ENCODE peak calls at places on chromosome 3, in five cellular contexts. One of them, this sample, is unnamed.

GRCh38 chr3:41188291-41188690 is 11.0 kb upstream of the CTNNB1 start:
- DNase-seq in stimulated activated CD8-positive, alpha-beta memory T cell treated with anti-CD3 and anti-CD28 coated beads, Interleukin-4, amount 100 ng/mL, for 1 hour: no peak
- DNase-seq in HS-5: no peak
- DNase-seq in vagina: no peak
- DNase-seq in germinal center: no peak
- DNase-seq in this sample: peak

GRCh38 chr3:120622870-120623718 is 27.0 kb downstream of the NDUFB4 start:
- DNase-seq in vagina: no peak
- DNase-seq in HS-5: peak
- DNase-seq in germinal center: no peak
- DNase-seq in stimulated activated CD8-positive, alpha-beta memory T cell treated with anti-CD3 and anti-CD28 coated beads, Interleukin-4, amount 100 ng/mL, for 1 hour: no peak
- DNase-seq in this sample: no peak

GRCh38 chr3:73625124-73625665 is 454 bp upstream of the PDZRN3 start:
- DNase-seq in vagina: no peak
- DNase-seq in germinal center: no peak
- DNase-seq in stimulated activated CD8-positive, alpha-beta memory T cell treated with anti-CD3 and anti-CD28 coated beads, Interleukin-4, amount 100 ng/mL, for 1 hour: no peak
- DNase-seq in HS-5: peak
- DNase-seq in this sample: no peak

GRCh38 chr3:164479978-164480377 is 598.3 kb downstream of the SI start:
- DNase-seq in HS-5: no peak
- DNase-seq in vagina: no peak
- DNase-seq in germinal center: no peak
- DNase-seq in stimulated activated CD8-positive, alpha-beta memory T cell treated with anti-CD3 and anti-CD28 coated beads, Interleukin-4, amount 100 ng/mL, for 1 hour: no peak
- DNase-seq in this sample: no peak

GRCh38 chr3:61736506-61736905 is 175.1 kb downstream of the PTPRG start:
- DNase-seq in germinal center: no peak
- DNase-seq in vagina: no peak
- DNase-seq in stimulated activated CD8-positive, alpha-beta memory T cell treated with anti-CD3 and anti-CD28 coated beads, Interleukin-4, amount 100 ng/mL, for 1 hour: no peak
- DNase-seq in HS-5: no peak
- DNase-seq in this sample: no peak

GRCh38 chr3:126149960-126150515 is 30.3 kb downstream of the ALDH1L1 start:
- DNase-seq in germinal center: no peak
- DNase-seq in HS-5: no peak
- DNase-seq in vagina: no peak
- DNase-seq in stimulated activated CD8-positive, alpha-beta memory T cell treated with anti-CD3 and anti-CD28 coated beads, Interleukin-4, amount 100 ng/mL, for 1 hour: no peak
- DNase-seq in this sample: no peak

GRCh38 chr3:138950006-138950644 is 3.1 kb downstream of the FOXL2NB start:
- DNase-seq in germinal center: no peak
- DNase-seq in vagina: no peak
- DNase-seq in stimulated activated CD8-positive, alpha-beta memory T cell treated with anti-CD3 and anti-CD28 coated beads, Interleukin-4, amount 100 ng/mL, for 1 hour: no peak
- DNase-seq in HS-5: no peak
- DNase-seq in this sample: no peak

GRCh38 chr3:87958289-87958688 is 100.5 kb downstream of the CGGBP1 start:
- DNase-seq in stimulated activated CD8-positive, alpha-beta memory T cell treated with anti-CD3 and anti-CD28 coated beads, Interleukin-4, amount 100 ng/mL, for 1 hour: no peak
- DNase-seq in germinal center: no peak
- DNase-seq in vagina: no peak
- DNase-seq in HS-5: no peak
- DNase-seq in this sample: no peak

GRCh38 chr3:129599607-129600006 is 6.9 kb downstream of the PLXND1 start:
- DNase-seq in vagina: no peak
- DNase-seq in stimulated activated CD8-positive, alpha-beta memory T cell treated with anti-CD3 and anti-CD28 coated beads, Interleukin-4, amount 100 ng/mL, for 1 hour: no peak
- DNase-seq in HS-5: no peak
- DNase-seq in germinal center: no peak
- DNase-seq in this sample: no peak

GRCh38 chr3:68018275-68018674 is 363.9 kb upstream of the SUCLG2 start:
- DNase-seq in vagina: no peak
- DNase-seq in stimulated activated CD8-positive, alpha-beta memory T cell treated with anti-CD3 and anti-CD28 coated beads, Interleukin-4, amount 100 ng/mL, for 1 hour: no peak
- DNase-seq in germinal center: no peak
- DNase-seq in HS-5: no peak
- DNase-seq in this sample: no peak

GRCh38 chr3:135918600-135918999 is 46.9 kb upstream of the PPP2R3A start:
- DNase-seq in germinal center: no peak
- DNase-seq in HS-5: no peak
- DNase-seq in vagina: no peak
- DNase-seq in stimulated activated CD8-positive, alpha-beta memory T cell treated with anti-CD3 and anti-CD28 coated beads, Interleukin-4, amount 100 ng/mL, for 1 hour: no peak
- DNase-seq in this sample: no peak

This sample was measured in activated T-helper 2 cell treated with anti-CD3 and anti-CD28 coated beads, Interferon-gamma antibody, Interleukin-2, Interleukin-4, amounts not matched to agents 10 μg/mL and 5 μg/mL and 100 μg/mL, durations not matched to agents 14 hours and 24 hours and 36 hours.